ENCODE peak calls at places on chromosomes 13 and 19, in five cellular contexts. W, Y, H, R and A are unnamed samples.

GRCh38 chr19:3655402-3656072 is 28.9 kb upstream of the CACTIN start:
- DNase-seq in W (no peak), H (peak), R (no peak), Y (no peak), A (no peak)

GRCh38 chr19:33659835-33660234 is 38.1 kb downstream of the CHST8 start:
- DNase-seq in H (no peak), R (no peak), W (no peak), Y (no peak), A (no peak)

GRCh38 chr19:21569497-21569870 is 64.1 kb downstream of the ZNF429 start:
- DNase-seq in Y (no peak), R (no peak), W (peak), H (no peak), A (no peak)

GRCh38 chr19:53102186-53102585 is 1.0 kb downstream of the ZNF160 start:
- DNase-seq in Y (no peak), W (no peak), R (no peak), H (no peak), A (no peak)

GRCh38 chr13:64538711-64539110 is 2691.4 kb downstream of the PCDH9 start:
- DNase-seq in H (no peak), Y (no peak), W (no peak), R (no peak), A (no peak)

GRCh38 chr13:106173346-106173745 is 362.1 kb downstream of the EFNB2 start:
- DNase-seq in H (no peak), W (no peak), Y (no peak), R (no peak), A (no peak)

GRCh38 chr19:49939721-49940481 is 10.6 kb upstream of the NUP62 start:
- DNase-seq in W (no peak), Y (no peak), H (no peak), R (peak), A (no peak)

GRCh38 chr13:81017525-81018152 is 676.7 kb upstream of the SPRY2 start:
- DNase-seq in R (no peak), Y (no peak), W (no peak), H (peak), A (peak)

GRCh38 chr19:35935911-35936737 is at the start of gene LRFN3:
- DNase-seq in Y (peak), W (peak), H (peak), R (peak), A (peak)

GRCh38 chr19:35874392-35874930 is 6.1 kb downstream of the APLP1 start:
- DNase-seq in R (no peak), H (no peak), Y (no peak), W (no peak), A (no peak)

GRCh38 chr19:35120898-35121297 is 5.3 kb downstream of the FXYD3 start:
- DNase-seq in Y (no peak), R (no peak), W (no peak), H (no peak), A (no peak)

GRCh38 chr13:27920677-27921420 is 1.0 kb downstream of the PDX1 start:
- DNase-seq in W (peak), H (peak), R (peak), Y (no peak), A (peak)

GRCh38 chr13:111876506-111876905 is 190.4 kb upstream of the SOX1 start:
- DNase-seq in Y (no peak), H (no peak), W (no peak), R (no peak), A (no peak)

GRCh38 chr13:26343816-26344215 is 89.9 kb downstream of the CDK8 start:
- DNase-seq in Y (no peak), W (no peak), R (no peak), H (no peak), A (no peak)

GRCh38 chr13:26344980-26345379 is 91.1 kb downstream of the CDK8 start:
- DNase-seq in R (no peak), Y (no peak), W (no peak), H (no peak), A (no peak)

GRCh38 chr13:26340812-26341211 is 86.9 kb downstream of the CDK8 start:
- DNase-seq in R (no peak), W (no peak), H (no peak), Y (no peak), A (no peak)

GRCh38 chr13:26342898-26343297 is 89.0 kb downstream of the CDK8 start:
- DNase-seq in R (no peak), Y (no peak), W (no peak), H (no peak), A (no peak)
- TF ChIP-seq CTCF in R (no peak), Y (no peak), W (no peak), H (no peak), A (no peak)

DNA sequence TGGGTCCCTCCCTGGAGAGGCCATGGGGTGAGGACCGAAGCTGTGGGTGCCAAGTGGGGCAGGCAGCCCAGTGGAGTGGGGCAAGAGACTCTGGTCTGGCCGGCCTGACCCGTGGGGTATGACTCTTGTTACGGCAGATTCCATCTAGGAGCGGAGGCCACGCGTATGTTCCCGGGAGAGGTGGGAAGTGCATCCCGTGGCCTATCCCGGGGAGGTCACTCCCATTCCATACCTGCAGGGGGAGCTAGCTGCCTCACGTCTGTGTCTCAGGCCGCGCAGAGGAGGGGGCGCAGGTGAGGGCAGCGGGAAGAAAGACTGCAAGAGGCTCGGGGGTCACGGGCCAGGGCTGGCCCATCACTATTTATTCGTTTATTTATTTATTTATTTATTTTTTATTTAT is 4.9 kb downstream of the CSNK1G2 start:
- DNase-seq in R (peak), H (no peak), W (peak), Y (no peak), A (no peak)
- TF ChIP-seq CTCF in R (peak), H (peak), W (peak), Y (peak), A (peak)

DNA sequence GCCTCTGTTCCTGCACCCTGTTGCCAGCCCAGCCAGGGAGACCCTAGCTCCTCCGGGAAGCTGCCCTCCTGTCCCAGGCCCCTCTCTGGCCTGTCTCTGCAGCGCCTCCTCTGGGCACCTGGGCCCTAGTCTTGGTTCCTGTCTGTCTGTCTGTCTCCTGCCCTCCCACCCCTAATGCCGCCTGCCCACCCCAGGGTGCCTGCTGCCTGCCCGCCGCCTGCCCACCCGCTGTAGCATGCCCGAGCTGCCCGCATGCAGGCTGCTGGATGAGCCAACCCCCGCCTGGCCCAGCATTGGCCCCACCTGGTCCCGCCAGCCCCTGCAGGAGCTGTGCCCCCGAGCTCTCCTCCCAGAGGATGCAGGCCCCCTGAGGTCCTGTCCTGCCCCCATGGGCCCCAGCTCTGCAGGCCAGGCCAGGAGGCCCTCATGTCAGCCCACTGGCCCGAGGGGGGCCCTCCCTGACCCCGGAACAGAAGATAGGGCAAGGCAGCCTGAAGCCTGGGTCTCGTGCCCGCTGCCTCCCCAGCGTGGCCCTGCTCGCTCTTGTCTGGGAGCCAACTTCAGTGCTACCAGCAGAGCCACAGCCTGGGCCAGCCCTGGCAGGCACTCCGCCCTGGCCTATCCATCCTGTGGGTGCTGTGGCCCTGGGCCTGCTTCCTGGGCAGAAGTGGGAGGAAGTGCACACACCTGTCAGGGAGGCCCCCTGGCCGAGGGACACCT is 5.2 kb downstream of the MAP2K7 start:
- DNase-seq in W (no peak), Y (no peak), H (no peak), R (no peak), A (no peak)
- TF ChIP-seq CTCF in W (no peak), Y (no peak), H (no peak), R (no peak), A (no peak)

GRCh38 chr19:15454371-15454800 is 4.6 kb upstream of the WIZ start:
- DNase-seq in W (peak), R (peak), Y (no peak), H (no peak), A (no peak)
- TF ChIP-seq CTCF in W (no peak), R (no peak), Y (no peak), H (no peak), A (no peak)

GRCh38 chr19:11019262-11019661 is 58.4 kb downstream of the SMARCA4 start:
- DNase-seq in W (no peak), R (peak), Y (no peak), H (no peak), A (no peak)
- TF ChIP-seq CTCF in W (no peak), R (no peak), Y (no peak), H (no peak), A (no peak)

GRCh38 chr19:54218960-54219661 is 3.7 kb downstream of the LILRB3 start:
- DNase-seq in H (no peak), Y (no peak), R (no peak), W (no peak), A (no peak)
- TF ChIP-seq CTCF in H (no peak), Y (no peak), R (no peak), W (no peak), A (no peak)

GRCh38 chr19:42542791-42543190 is 14.5 kb upstream of the CEACAM1 start:
- DNase-seq in Y (no peak), W (no peak), R (no peak), H (no peak), A (no peak)
- TF ChIP-seq CTCF in Y (no peak), W (no peak), R (no peak), H (no peak), A (peak)

DNA sequence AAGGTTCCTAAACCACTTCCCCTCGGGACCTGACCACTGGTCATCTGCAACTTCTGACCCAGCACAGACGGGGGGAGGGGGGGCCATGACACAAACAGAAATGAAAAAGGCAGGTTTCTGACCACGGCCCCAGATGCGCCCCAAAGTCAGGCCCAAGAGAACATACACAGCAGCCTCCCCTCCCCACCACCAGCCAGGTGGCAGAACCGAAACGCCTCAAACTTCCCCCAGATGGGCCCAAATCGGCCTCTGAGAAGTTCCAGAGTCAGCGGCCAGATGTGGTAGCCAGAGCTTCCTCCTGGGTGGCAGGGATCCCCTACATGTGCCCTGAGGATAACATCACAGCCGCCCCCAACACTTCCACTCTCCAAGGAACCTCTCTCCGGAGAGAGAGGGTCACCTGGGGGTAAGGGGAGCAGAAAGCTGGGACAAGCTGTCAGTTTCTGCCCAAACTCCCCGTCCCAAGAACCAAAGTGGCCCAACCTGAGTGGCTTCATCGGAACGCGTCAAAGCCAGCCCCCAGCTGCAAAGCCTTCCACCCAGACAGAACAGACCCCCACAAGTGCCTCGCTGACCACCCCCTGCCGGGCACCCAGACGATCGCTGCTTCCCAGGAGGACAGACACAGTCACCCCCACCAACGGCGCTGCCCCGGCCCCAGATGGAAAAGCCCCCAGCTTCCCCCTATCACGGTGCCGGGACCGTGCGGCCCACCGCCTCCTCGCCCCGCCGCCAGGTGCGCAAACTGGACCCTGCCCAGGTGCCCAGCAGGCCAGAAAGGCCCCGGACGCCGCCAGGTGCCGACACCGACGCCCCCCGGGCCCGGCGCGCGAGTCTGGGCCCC is 800 bp downstream of the ELL start:
- DNase-seq in W (no peak), H (peak), Y (no peak), R (peak), A (no peak)
- TF ChIP-seq CTCF in W (no peak), H (no peak), Y (no peak), R (no peak), A (no peak)

DNA sequence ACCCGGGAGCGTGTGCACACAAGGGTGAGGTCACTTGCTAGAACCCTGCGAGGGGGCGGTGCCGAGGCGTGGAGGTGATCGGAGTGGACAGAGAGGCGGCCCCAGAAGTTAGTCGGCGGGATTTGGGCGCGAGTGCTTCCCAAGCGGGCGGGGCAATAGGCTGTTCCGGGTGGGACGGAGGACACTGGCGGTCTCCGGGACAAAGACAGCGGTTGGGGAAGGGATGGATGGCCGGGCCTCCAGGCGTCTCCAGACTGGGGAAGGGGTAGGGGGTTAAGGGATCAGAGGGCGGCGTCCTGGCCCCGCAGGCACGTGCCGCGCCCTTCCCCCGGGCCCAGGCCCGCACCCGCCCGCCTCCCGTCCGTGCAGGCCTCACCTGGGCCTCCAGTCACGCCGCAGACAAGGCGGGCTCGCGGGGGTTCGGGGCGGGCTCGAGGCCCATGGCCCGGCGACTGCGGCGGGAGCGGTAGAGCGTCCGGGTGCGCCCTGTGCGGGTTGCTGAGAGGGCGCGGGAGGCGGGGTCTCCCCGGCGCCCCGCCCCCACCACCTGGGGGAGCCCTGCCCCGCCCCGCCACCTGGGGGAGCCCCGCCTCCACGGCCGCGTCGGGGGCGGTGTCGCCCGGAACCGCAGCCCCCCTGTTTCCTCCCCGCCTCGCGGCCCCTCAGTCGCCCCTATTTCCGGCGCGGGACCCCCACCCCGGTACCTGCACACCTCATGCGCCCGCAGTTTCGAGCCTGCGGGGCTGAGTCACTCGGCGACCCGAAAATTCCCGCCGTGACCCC is at the start of gene LPAR2:
- DNase-seq in Y (peak), W (peak), R (peak), H (peak), A (peak)
- TF ChIP-seq CTCF in Y (no peak), W (no peak), R (no peak), H (peak), A (no peak)